ENCODE peak calls at places on chromosome 1, in eight cellular contexts. V is CD4-positive, alpha-beta memory T cell; D is fibroblast of lung; H is GM20000; G is stimulated activated CD4-positive, alpha-beta T cell treated with anti-CD3 and anti-CD28 coated beads, TNF-alpha, amount 100 ng/mL, for 1 hour; S is H54; A is RPMI8226; B is T1000. R is an unnamed sample.

GRCh38 chr1:45411510-45411899 is 71.3 kb upstream of the MUTYH start:
- DNase-seq in V (no peak), D (no peak), H (no peak), G (no peak), S (no peak), A (no peak), B (no peak), R (no peak)

GRCh38 chr1:247373721-247374141 is 42.1 kb upstream of the ZNF496 start:
- DNase-seq in V (peak; percentile 46), D (peak; percentile 14), H (peak; percentile 54), G (peak; percentile 39), S (no peak), A (peak; percentile 82), B (no peak), R (peak; percentile 71)

GRCh38 chr1:37797750-37798345 is 4.2 kb downstream of the MANEAL start:
- DNase-seq in V (no peak), D (peak; percentile 77), H (no peak), G (no peak), S (no peak), A (no peak), B (no peak), R (no peak)

GRCh38 chr1:77889240-77889637 is 815 bp downstream of the NEXN start:
- DNase-seq in V (no peak), D (peak; percentile 65), H (peak; percentile 30), G (no peak), S (no peak), A (no peak), B (peak; percentile 34), R (no peak)

GRCh38 chr1:208189183-208189582 is 55.0 kb downstream of the PLXNA2 start:
- DNase-seq in V (no peak), D (no peak), H (peak; percentile 36), G (no peak), S (no peak), A (peak; percentile 20), B (no peak), R (no peak)

GRCh38 chr1:84166797-84167196 is 22.7 kb downstream of the PRKACB start:
- DNase-seq in V (no peak), D (no peak), H (peak; percentile 7), G (no peak), S (no peak), A (no peak), B (no peak), R (no peak)

GRCh38 chr1:56376188-56376984 is 203.0 kb downstream of the PLPP3 start:
- DNase-seq in V (no peak), D (peak; percentile 85), H (no peak), G (no peak), S (peak; percentile 52), A (peak; percentile 48), B (no peak), R (no peak)

GRCh38 chr1:165891461-165891860 is 64.0 kb downstream of the UCK2 start:
- DNase-seq in V (no peak), D (peak; percentile 68), H (no peak), G (no peak), S (no peak), A (no peak), B (no peak), R (no peak)